ENCODE peak calls at places on chromosomes 5 and 9, in eight cellular contexts. M is cardiac muscle cell, W is GM13977, K is WTC11, U is PC-3, H is AG04449, Z is heart left ventricle, L is ovary. Q is an unnamed sample.

GRCh38 chr5:137393196-137393993 is 105.7 kb downstream of the SPOCK1 start:
- DNase-seq in M (no peak), W (no peak), K (no peak), U (peak; percentile 30), H (no peak), Z (no peak), L (no peak), Q (no peak)

GRCh38 chr9:25677301-25678146 is 720 bp downstream of the TUSC1 start:
- DNase-seq in M (peak; percentile 91), W (peak; percentile 46), K (peak; percentile 80), U (peak; percentile 66), H (no peak), Z (peak; percentile 84), L (peak; percentile 92), Q (no peak)

GRCh38 chr9:16315720-16316119 is 554.8 kb downstream of the BNC2 start:
- DNase-seq in M (peak; percentile 83), W (no peak), K (no peak), U (no peak), H (no peak), Z (no peak), L (peak; percentile 71), Q (no peak)

GRCh38 chr9:546797-547223 is 294.7 kb upstream of the DMRT1 start:
- DNase-seq in M (peak; percentile 95), W (no peak), K (no peak), U (no peak), H (no peak), Z (no peak), L (no peak), Q (no peak)

GRCh38 chr9:99366183-99366582 is 144.1 kb downstream of the SEC61B start:
- DNase-seq in M (no peak), W (no peak), K (no peak), U (no peak), H (no peak), Z (no peak), L (no peak), Q (no peak)

GRCh38 chr9:69937358-69937757 is 106.3 kb upstream of the MAMDC2 start:
- DNase-seq in M (no peak), W (no peak), K (no peak), U (peak; percentile 70), H (no peak), Z (no peak), L (no peak), Q (no peak)

GRCh38 chr5:170769236-170769635 is 14.3 kb upstream of the GABRP start:
- DNase-seq in M (no peak), W (no peak), K (no peak), U (no peak), H (no peak), Z (no peak), L (no peak), Q (no peak)

GRCh38 chr9:74821636-74822035 is 66.1 kb downstream of the TRPM6 start:
- DNase-seq in M (no peak), W (no peak), K (no peak), U (no peak), H (no peak), Z (no peak), L (no peak), Q (no peak)

GRCh38 chr5:157999696-158000095 is 140.8 kb upstream of the CLINT1 start:
- DNase-seq in M (no peak), W (no peak), K (no peak), U (no peak), H (no peak), Z (no peak), L (no peak), Q (no peak)

GRCh38 chr9:136674786-136675349 is 12.2 kb downstream of the EGFL7 start:
- DNase-seq in M (peak; percentile 30), W (no peak), K (peak; percentile 46), U (no peak), H (no peak), Z (peak; percentile 76), L (no peak), Q (peak; percentile 76)

GRCh38 chr5:59040804-59041201 is 457.9 kb downstream of the RAB3C start:
- DNase-seq in M (no peak), W (peak; percentile 10), K (no peak), U (no peak), H (no peak), Z (no peak), L (no peak), Q (no peak)

GRCh38 chr9:33186457-33187168 is 19.5 kb upstream of the B4GALT1 start:
- DNase-seq in M (peak; percentile 72), W (no peak), K (no peak), U (no peak), H (no peak), Z (peak; percentile 60), L (no peak), Q (no peak)

GRCh38 chr9:128027166-128027539 is 40.0 kb downstream of the NAIF1 start:
- DNase-seq in M (peak; percentile 76), W (no peak), K (no peak), U (no peak), H (no peak), Z (no peak), L (no peak), Q (no peak)

GRCh38 chr9:5773324-5773999 is 59.5 kb downstream of the ERMP1 start:
- DNase-seq in M (no peak), W (no peak), K (no peak), U (no peak), H (peak; percentile 46), Z (no peak), L (no peak), Q (no peak)
- TF ChIP-seq CTCF in M (peak; percentile 17), W (peak; percentile 32), K (no peak), U (no peak), H (no peak), Z (no peak), L (no peak), Q (peak; percentile 15)

DNA sequence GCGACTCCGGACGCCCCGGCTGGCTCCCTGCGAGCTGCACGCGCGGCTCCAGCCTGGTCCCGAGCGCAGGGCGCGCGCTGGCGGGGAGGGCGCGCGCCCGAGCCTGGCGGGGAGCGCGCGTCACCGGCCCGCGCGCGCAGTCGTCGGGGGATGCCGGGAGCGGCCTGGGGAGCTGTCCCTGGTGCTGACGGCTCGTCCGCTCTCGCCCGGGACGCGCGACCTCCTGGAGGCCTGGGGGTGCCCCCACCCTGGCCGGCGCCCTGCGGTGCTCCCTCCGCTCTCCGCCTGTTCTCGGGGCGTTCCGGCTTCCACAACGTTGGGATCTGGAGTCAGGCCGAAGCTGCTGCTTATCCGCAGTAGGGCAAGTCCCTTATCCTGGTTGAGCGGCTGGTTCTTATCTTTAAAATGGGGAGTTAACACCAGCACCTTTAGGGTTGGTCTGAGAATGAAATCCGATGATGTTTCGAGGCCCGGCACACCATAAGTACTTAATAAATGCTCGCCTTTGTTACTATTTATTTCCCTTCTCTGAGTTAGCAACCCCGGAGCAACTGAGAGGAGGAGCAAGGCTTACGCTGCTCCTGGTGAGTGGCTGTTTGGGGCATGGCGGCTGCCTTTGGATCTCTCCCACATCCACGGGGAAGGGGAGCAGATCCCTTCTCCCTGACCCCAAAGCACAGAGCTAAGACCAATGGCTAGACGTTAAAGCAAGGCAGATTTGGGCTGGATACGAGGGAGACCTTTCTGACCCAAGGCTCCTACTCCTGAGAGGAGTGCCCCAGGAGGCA is at the start of gene FAM163B:
- DNase-seq in M (peak; percentile 69), W (no peak), K (peak; percentile 73), U (no peak), H (no peak), Z (peak; percentile 47), L (peak; percentile 69), Q (peak; percentile 71)
- TF ChIP-seq CTCF in M (no peak), W (no peak), K (no peak), U (no peak), H (no peak), Z (no peak), L (no peak), Q (no peak)

GRCh38 chr5:93206203-93206602 is 374.8 kb downstream of the NR2F1-AS1 start:
- DNase-seq in M (no peak), W (no peak), K (no peak), U (no peak), H (no peak), Z (no peak), L (no peak), Q (no peak)
- TF ChIP-seq CTCF in M (no peak), W (no peak), K (no peak), U (no peak), H (no peak), Z (no peak), L (no peak), Q (no peak)

GRCh38 chr9:101235105-101235866 is 149.5 kb downstream of the BAAT start:
- DNase-seq in M (peak; percentile 48), W (peak; percentile 7), K (no peak), U (peak; percentile 26), H (no peak), Z (no peak), L (no peak), Q (no peak)
- TF ChIP-seq CTCF in M (peak; percentile 46), W (peak; percentile 42), K (peak; percentile 32), U (peak; percentile 40), H (no peak), Z (peak; percentile 61), L (no peak), Q (peak; percentile 73)

DNA sequence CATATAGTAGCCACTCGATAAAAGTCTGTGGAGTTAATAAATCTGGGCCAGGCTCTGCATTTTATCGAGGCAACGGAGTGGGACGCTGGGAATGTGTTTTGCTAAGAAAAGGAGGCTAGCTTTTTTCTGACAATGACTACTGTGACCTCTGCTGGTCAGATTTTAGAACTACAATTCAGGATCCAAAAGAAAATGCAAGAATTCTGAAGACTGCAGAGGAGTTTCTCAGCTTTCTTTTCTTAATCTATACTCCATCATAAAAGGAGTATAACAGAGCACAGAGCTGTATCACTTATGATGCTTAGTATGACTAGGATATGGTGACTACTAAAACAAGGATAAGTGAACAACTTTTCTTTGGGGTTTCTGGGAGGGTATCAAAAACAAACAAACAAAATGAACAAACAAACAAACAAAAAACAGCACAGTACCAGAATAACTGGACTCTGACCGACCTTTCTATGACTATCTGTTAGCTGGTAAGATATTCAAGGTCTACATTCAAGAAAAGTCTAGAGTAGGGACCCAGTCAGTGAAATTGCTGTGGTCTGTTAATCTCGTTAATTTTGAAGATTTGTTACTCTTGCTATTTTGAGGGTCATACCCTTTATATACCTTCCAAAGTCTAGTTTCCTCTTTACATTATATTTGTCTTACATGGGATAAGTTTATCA is 46.2 kb upstream of the CER1 start:
- DNase-seq in M (peak; percentile 76), W (peak; percentile 39), K (peak; percentile 18), U (peak; percentile 79), H (no peak), Z (no peak), L (no peak), Q (peak; percentile 10)
- TF ChIP-seq CTCF in M (peak; percentile 67), W (peak; percentile 69), K (peak; percentile 65), U (peak; percentile 71), H (peak; percentile 47), Z (peak; percentile 80), L (no peak), Q (peak; percentile 81)

GRCh38 chr5:135010502-135011354 is 23.3 kb downstream of the PITX1 start:
- DNase-seq in M (no peak), W (no peak), K (no peak), U (peak; percentile 16), H (no peak), Z (no peak), L (no peak), Q (no peak)
- TF ChIP-seq CTCF in M (peak; percentile 21), W (no peak), K (no peak), U (peak; percentile 48), H (peak; percentile 29), Z (no peak), L (no peak), Q (peak; percentile 39)

Q was measured in progenitor cell of endocrine pancreas.